ENCODE peak calls at places on chromosomes 6 and 20, in five cellular contexts. S is cardiac muscle cell, D is fibroblast of lung, E is testis, A is heart left ventricle. I is an unnamed sample.
A peak's percentile ranks its signal among the peaks of the same experiment; 100 is the strongest.

GRCh38 chr6:70844301-70844700 is 112.6 kb downstream of the B3GAT2 start:
- DNase-seq in S (no peak), D (no peak), E (no peak), A (no peak), I (no peak)

GRCh38 chr20:45109634-45110033 is 5.3 kb downstream of the WFDC5 start:
- DNase-seq in S (no peak), D (no peak), E (no peak), A (no peak), I (no peak)

GRCh38 chr20:60037120-60037499 is 78.9 kb downstream of the CDH26 start:
- DNase-seq in S (no peak), D (peak; percentile 42), E (no peak), A (no peak), I (no peak)

GRCh38 chr6:20463396-20463795 is 61.7 kb downstream of the E2F3 start:
- DNase-seq in S (no peak), D (no peak), E (no peak), A (no peak), I (no peak)

GRCh38 chr6:138724015-138724414 is 49.6 kb upstream of the CCDC28A start:
- DNase-seq in S (peak; percentile 15), D (peak; percentile 63), E (no peak), A (peak; percentile 31), I (peak; percentile 39)

GRCh38 chr6:7910298-7910653 is 312 bp downstream of the TXNDC5 start:
- DNase-seq in S (no peak), D (no peak), E (no peak), A (no peak), I (no peak)

GRCh38 chr6:3577517-3577916 is 120.7 kb upstream of the SLC22A23 start:
- DNase-seq in S (no peak), D (no peak), E (no peak), A (no peak), I (no peak)

GRCh38 chr6:158058156-158058723 is 76.6 kb downstream of the SYNJ2 start:
- DNase-seq in S (no peak), D (no peak), E (no peak), A (no peak), I (peak; percentile 1)

GRCh38 chr20:32437391-32438074 is 79.4 kb downstream of the ASXL1 start:
- DNase-seq in S (no peak), D (no peak), E (no peak), A (no peak), I (no peak)

GRCh38 chr6:25660512-25660911 is 8.5 kb downstream of the SCGN start:
- DNase-seq in S (no peak), D (peak; percentile 37), E (no peak), A (no peak), I (no peak)

GRCh38 chr20:17835941-17836861 is 132.4 kb downstream of the SNX5 start:
- DNase-seq in S (no peak), D (peak; percentile 96), E (peak; percentile 66), A (peak; percentile 84), I (peak; percentile 87)

GRCh38 chr6:2237001-2237400 is 8.4 kb downstream of the GMDS start:
- DNase-seq in S (no peak), D (peak; percentile 94), E (no peak), A (no peak), I (no peak)

GRCh38 chr20:51497542-51498467 is 44.7 kb downstream of the NFATC2 start:
- DNase-seq in S (no peak), D (peak; percentile 60), E (peak; percentile 26), A (peak; percentile 43), I (no peak)

GRCh38 chr20:32352101-32352720 is 5.9 kb upstream of the ASXL1 start:
- DNase-seq in S (no peak), D (no peak), E (no peak), A (no peak), I (no peak)

GRCh38 chr20:20461526-20461925 is 93.6 kb downstream of the INSM1 start:
- DNase-seq in S (no peak), D (no peak), E (no peak), A (no peak), I (no peak)

GRCh38 chr6:68880050-68880449 is 245.0 kb downstream of the ADGRB3 start:
- DNase-seq in S (no peak), D (no peak), E (no peak), A (no peak), I (no peak)

GRCh38 chr6:154605207-154605877 is 94.9 kb upstream of the CNKSR3 start:
- DNase-seq in S (no peak), D (peak; percentile 82), E (no peak), A (no peak), I (no peak)

GRCh38 chr6:38248500-38249234 is 391.1 kb downstream of the BTBD9 start:
- DNase-seq in S (no peak), D (peak; percentile 64), E (no peak), A (no peak), I (no peak)

GRCh38 chr6:128759901-128760300 is 123.0 kb upstream of the LAMA2 start:
- DNase-seq in S (no peak), D (no peak), E (no peak), A (no peak), I (no peak)

GRCh38 chr6:63802606-63803206 is 167.1 kb downstream of the PHF3 start:
- DNase-seq in S (no peak), D (peak; percentile 17), E (no peak), A (no peak), I (no peak)

GRCh38 chr6:30357678-30358339 is 12.9 kb downstream of the RPP21 start:
- DNase-seq in S (peak; percentile 77), D (peak; percentile 64), E (peak; percentile 73), A (peak; percentile 20), I (no peak)

GRCh38 chr6:41441598-41442205 is 104.5 kb upstream of the FOXP4 start:
- DNase-seq in S (no peak), D (no peak), E (no peak), A (no peak), I (no peak)

GRCh38 chr6:12477616-12478015 is 187.5 kb downstream of the EDN1 start:
- DNase-seq in S (no peak), D (peak; percentile 52), E (no peak), A (no peak), I (no peak)

GRCh38 chr6:149233056-149233715 is 84.3 kb upstream of the TAB2 start:
- DNase-seq in S (no peak), D (peak; percentile 99), E (no peak), A (no peak), I (no peak)

GRCh38 chr20:16243470-16243869 is 329.8 kb downstream of the KIF16B start:
- DNase-seq in S (no peak), D (no peak), E (peak; percentile 62), A (no peak), I (no peak)

GRCh38 chr20:63747622-63748355 is 8.2 kb downstream of the SLC2A4RG start:
- DNase-seq in S (no peak), D (no peak), E (no peak), A (no peak), I (no peak)

GRCh38 chr6:163760860-163761259 is 346.3 kb downstream of the QKI start:
- DNase-seq in S (no peak), D (no peak), E (no peak), A (no peak), I (no peak)

GRCh38 chr6:93183513-93183912 is 235.8 kb downstream of the EPHA7 start:
- DNase-seq in S (no peak), D (no peak), E (no peak), A (no peak), I (no peak)

GRCh38 chr6:835476-836160 is 142.7 kb upstream of the EXOC2 start:
- DNase-seq in S (no peak), D (no peak), E (no peak), A (no peak), I (no peak)

GRCh38 chr20:10761232-10761631 is 87.4 kb upstream of the JAG1 start:
- DNase-seq in S (no peak), D (peak; percentile 99), E (no peak), A (no peak), I (no peak)

GRCh38 chr6:113995632-113996031 is 24.7 kb upstream of the HDAC2 start:
- DNase-seq in S (peak; percentile 71), D (peak; percentile 99), E (peak; percentile 36), A (peak; percentile 38), I (peak; percentile 32)

GRCh38 chr6:158474961-158475343 is 84.9 kb upstream of the TMEM181 start:
- DNase-seq in S (no peak), D (peak; percentile 53), E (no peak), A (no peak), I (no peak)

GRCh38 chr6:167825059-167825758 is 1.5 kb upstream of the AFDN start:
- DNase-seq in S (no peak), D (no peak), E (peak; percentile 75), A (no peak), I (no peak)
- H3K4me3 ChIP-seq in S (peak overlapping the region; percentile 86), D (peak overlapping the region; percentile 71), E (peak overlapping the region; percentile 84), A (peak overlapping the region; percentile 81), I (peak overlapping the region; percentile 87)

DNA sequence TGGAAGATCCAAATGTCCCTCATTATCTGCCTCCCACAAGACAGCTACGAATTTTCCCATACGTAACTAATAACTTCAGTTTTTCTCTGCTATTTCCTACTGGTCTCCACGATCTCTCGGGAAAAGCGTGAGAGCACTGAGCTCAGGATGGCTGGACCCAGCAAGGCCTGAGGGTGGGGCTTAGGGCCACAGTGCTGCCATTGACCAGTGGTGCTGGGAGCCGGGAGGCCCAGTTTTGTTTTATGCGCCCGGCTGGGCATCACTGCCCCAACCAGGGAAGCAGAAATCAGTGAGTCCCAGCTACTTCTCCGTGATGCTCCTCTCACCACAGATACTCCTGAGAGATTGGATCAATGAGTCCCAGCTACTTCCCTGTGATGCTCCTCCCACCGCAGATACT is 238.4 kb downstream of the LY86 start:
- DNase-seq in S (no peak), D (no peak), E (no peak), A (no peak), I (no peak)
- H3K4me3 ChIP-seq in S (no peak overlapping the region), D (no peak overlapping the region), E (no peak overlapping the region), A (no peak overlapping the region), I (no peak overlapping the region)

GRCh38 chr20:33687370-33687915 is 1.3 kb upstream of the E2F1 start:
- DNase-seq in S (no peak), D (peak; percentile 39), E (no peak), A (no peak), I (no peak)

GRCh38 chr20:33686984-33687366 is 790 bp upstream of the E2F1 start:
- DNase-seq in S (no peak), D (no peak), E (no peak), A (no peak), I (no peak)

GRCh38 chr20:33686008-33686983 is at the start of gene E2F1:
- DNase-seq in S (peak; percentile 98), D (peak; percentile 89), E (peak; percentile 96), A (peak; percentile 97), I (peak; percentile 97)

GRCh38 chr20:33685328-33686007 is 717 bp downstream of the E2F1 start:
- DNase-seq in S (no peak), D (no peak), E (no peak), A (no peak), I (no peak)

GRCh38 chr20:33684533-33685327 is 1.5 kb downstream of the E2F1 start:
- DNase-seq in S (peak; percentile 18), D (no peak), E (no peak), A (no peak), I (no peak)
- H3K4me3 ChIP-seq in S (no peak overlapping the region), D (no peak overlapping the region), E (no peak overlapping the region), A (no peak overlapping the region), I (peak overlapping the region; percentile 60)

GRCh38 chr20:21681219-21681931 is 24.1 kb upstream of the PAX1 start:
- DNase-seq in S (no peak), D (no peak), E (no peak), A (no peak), I (no peak)
- H3K4me3 ChIP-seq in S (no peak overlapping the region), D (no peak overlapping the region), E (no peak overlapping the region), A (no peak overlapping the region), I (peak overlapping the region; percentile 17)

GRCh38 chr6:89542081-89542855 is 96.3 kb downstream of the LYRM2 start:
- DNase-seq in S (no peak), D (no peak), E (no peak), A (no peak), I (no peak)
- H3K4me3 ChIP-seq in S (no peak overlapping the region), D (no peak overlapping the region), E (no peak overlapping the region), A (no peak overlapping the region), I (no peak overlapping the region)